ENCODE peak calls at places on chromosomes 6 and 20, in five cellular contexts. C is HepG2, W is breast epithelium, V is RWPE2, G is neural progenitor cell. I is an unnamed sample. For H3K9me3, the result is how much of the 10 kb centered on the place peaks cover.

GRCh38 chr20:50815162-50815989 is 20.5 kb downstream of the BCAS4 start:
- DNase-seq in C (no peak), W (peak), V (no peak), G (no peak), I (no peak)

GRCh38 chr6:20718705-20719653 is 184.7 kb downstream of the CDKAL1 start:
- DNase-seq in C (no peak), W (no peak), V (no peak), G (no peak), I (no peak)

GRCh38 chr6:135905604-135906300 is 54.3 kb downstream of the PDE7B start:
- DNase-seq in C (no peak), W (no peak), V (no peak), G (peak), I (no peak)

GRCh38 chr6:110053395-110054240 is 75.5 kb downstream of the GPR6 start:
- DNase-seq in C (peak), W (no peak), V (no peak), G (peak), I (no peak)

GRCh38 chr6:6915813-6916547 is 191.8 kb upstream of the RREB1 start:
- DNase-seq in C (no peak), W (no peak), V (no peak), G (no peak), I (no peak)

GRCh38 chr6:125066964-125067363 is 86.6 kb upstream of the TPD52L1 start:
- DNase-seq in C (no peak), W (no peak), V (no peak), G (no peak), I (no peak)

GRCh38 chr20:41072099-41072798 is 43.6 kb downstream of the TOP1 start:
- DNase-seq in C (no peak), W (no peak), V (peak), G (no peak), I (no peak)

GRCh38 chr20:11260611-11261010 is 586.8 kb upstream of the JAG1 start:
- DNase-seq in C (no peak), W (no peak), V (no peak), G (no peak), I (no peak)

GRCh38 chr6:116447496-116448011 is 13.6 kb upstream of the CALHM6 start:
- DNase-seq in C (no peak), W (no peak), V (no peak), G (no peak), I (no peak)

GRCh38 chr6:9697263-9697931 is 717.5 kb downstream of the TFAP2A start:
- DNase-seq in C (no peak), W (no peak), V (no peak), G (no peak), I (no peak)
- H3K4me3 ChIP-seq in C (no peak), W (no peak), V (no peak), G (no peak), I (no peak)

DNA sequence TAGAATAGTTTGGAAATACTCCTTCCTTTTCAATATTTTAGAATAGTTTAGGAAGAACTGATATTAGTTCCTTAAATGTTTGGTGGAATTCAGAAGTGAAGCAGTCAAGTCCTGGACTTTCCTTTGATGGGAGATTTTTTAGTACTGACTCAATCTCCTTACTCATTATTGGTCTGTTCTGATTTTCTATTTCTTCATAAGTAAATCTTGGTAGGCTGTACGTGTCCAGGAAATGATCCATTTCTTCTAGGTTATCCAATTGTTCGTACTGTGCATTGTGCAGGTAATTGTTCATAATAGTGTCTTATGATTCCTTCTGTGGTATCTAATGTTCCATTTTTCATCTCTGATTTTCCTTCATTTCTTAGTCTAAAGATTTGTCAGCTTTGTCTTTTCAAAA is 138.9 kb downstream of the SYCP2 start:
- DNase-seq in C (no peak), W (no peak), V (no peak), G (no peak), I (no peak)
- H3K9me3 ChIP-seq in C (under half), W (under half), V (under half), G (under half), I (under half)

DNA sequence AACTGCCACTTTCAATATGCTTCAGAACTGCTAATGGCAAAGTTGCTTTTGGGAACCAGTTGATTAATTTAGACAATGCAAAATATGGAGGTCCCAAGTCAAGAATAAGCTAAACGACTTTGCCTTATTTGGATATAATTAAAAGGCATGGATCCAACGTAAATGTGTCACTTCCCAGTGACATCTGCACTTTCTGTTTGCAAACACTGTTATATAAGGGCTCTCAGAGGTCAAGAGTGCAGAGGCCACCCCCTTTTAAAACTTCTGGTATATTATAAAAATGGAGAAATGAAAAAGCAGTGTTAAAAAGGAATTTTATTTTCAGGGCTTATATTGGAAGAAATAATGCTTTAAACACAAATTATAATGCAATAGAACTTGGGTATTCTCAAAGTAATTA is 239.1 kb upstream of the FLRT3 start:
- DNase-seq in C (no peak), W (no peak), V (no peak), G (no peak), I (no peak)
- H3K4me3 ChIP-seq in C (no peak), W (no peak), V (no peak), G (no peak), I (no peak)

GRCh38 chr20:24862606-24863005 is 86.5 kb upstream of the CST7 start:
- DNase-seq in C (no peak), W (no peak), V (no peak), G (no peak), I (no peak)

GRCh38 chr20:24866742-24867141 is 82.3 kb upstream of the CST7 start:
- DNase-seq in C (no peak), W (no peak), V (no peak), G (no peak), I (no peak)

GRCh38 chr20:24862186-24862585 is 86.9 kb upstream of the CST7 start:
- DNase-seq in C (no peak), W (no peak), V (no peak), G (no peak), I (no peak)

GRCh38 chr20:24866008-24866407 is 83.1 kb upstream of the CST7 start:
- DNase-seq in C (no peak), W (no peak), V (no peak), G (no peak), I (no peak)

DNA sequence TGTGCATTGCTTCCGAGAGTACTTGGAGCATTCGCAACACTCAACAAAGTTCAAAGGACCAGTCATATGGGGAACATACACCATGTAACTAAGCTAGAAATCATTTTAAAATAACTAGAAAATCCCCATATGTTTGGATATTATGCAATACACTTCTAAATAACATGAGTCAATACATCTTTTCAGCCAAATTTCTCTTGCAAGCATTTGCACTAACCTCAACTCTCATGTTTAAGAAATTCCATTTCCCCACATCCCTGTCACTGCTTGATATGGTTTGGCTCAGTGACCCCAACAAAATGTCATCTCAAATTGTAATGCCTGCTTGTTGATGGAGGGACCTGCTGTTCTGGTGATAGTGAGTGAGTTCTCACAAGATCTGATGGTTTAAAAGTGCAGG is 85.7 kb upstream of the CST7 start:
- DNase-seq in C (no peak), W (no peak), V (no peak), G (no peak), I (no peak)
- H3K9me3 ChIP-seq in C (under half), W (under half), V (under half), G (under half), I (under half)

DNA sequence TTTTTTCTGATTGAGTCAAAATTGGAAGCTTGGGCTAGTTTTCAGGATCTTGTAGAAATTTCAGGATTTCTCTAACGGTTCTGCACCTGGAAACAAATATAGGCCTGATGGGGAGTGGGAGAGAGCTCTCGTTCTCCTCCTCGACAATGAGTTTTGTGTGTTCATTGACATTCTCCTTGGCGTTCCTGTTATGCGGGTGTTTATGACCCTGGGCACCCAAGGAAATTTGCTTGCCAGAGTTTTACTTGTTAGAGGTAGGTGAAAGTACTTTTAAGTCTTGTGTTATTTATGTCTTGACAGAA is 2.2 kb downstream of the ASXL1 start:
- DNase-seq in C (no peak), W (no peak), V (peak), G (no peak), I (no peak)
- H3K4me3 ChIP-seq in C (peak), W (peak), V (peak), G (peak), I (peak)

GRCh38 chr6:159601211-159601610 is 91.8 kb downstream of the SOD2 start:
- DNase-seq in C (no peak), W (no peak), V (no peak), G (no peak), I (no peak)
- H3K9me3 ChIP-seq in C (under half), W (under half), V (under half), G (under half), I (under half)

DNA sequence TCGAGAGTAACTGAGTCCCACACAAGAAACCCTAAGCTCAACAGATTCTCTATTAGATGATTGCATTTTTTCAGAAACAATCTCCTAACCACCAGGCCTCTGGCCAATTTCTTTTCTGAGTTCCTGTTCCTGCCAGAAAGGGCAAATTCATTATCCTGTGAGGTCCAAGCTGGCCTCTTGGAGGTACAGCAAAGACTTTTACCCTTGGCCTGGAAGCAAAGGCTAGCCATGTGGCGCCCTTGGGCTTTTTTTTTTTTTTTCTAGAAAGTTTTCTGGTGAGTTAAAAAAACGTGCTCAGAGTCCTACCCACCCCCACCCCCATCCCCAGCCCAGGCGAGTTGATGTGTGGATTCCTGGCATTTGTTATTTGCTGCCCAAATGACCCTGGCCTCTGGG is 59.0 kb upstream of the EEF1A1 start:
- DNase-seq in C (peak), W (no peak), V (no peak), G (no peak), I (no peak)
- H3K4me3 ChIP-seq in C (peak), W (peak), V (no peak), G (peak), I (peak)

GRCh38 chr20:56017560-56017959 is 12.2 kb upstream of the CBLN4 start:
- DNase-seq in C (no peak), W (no peak), V (no peak), G (no peak), I (no peak)
- H3K9me3 ChIP-seq in C (half or more), W (under half), V (under half), G (under half), I (under half)

GRCh38 chr6:145468534-145468933 is 266.8 kb downstream of the EPM2A start:
- DNase-seq in C (no peak), W (no peak), V (no peak), G (no peak), I (no peak)
- H3K4me3 ChIP-seq in C (no peak), W (no peak), V (no peak), G (no peak), I (no peak)

GRCh38 chr6:39999006-39999867 is 65.0 kb upstream of the MOCS1 start:
- DNase-seq in C (no peak), W (no peak), V (no peak), G (no peak), I (no peak)

GRCh38 chr6:39997101-39997635 is 62.9 kb upstream of the MOCS1 start:
- DNase-seq in C (no peak), W (no peak), V (no peak), G (no peak), I (no peak)

GRCh38 chr6:39992861-39993622 is 58.8 kb upstream of the MOCS1 start:
- DNase-seq in C (no peak), W (no peak), V (no peak), G (no peak), I (no peak)

GRCh38 chr6:39998126-39998525 is 63.9 kb upstream of the MOCS1 start:
- DNase-seq in C (no peak), W (no peak), V (no peak), G (no peak), I (no peak)

DNA sequence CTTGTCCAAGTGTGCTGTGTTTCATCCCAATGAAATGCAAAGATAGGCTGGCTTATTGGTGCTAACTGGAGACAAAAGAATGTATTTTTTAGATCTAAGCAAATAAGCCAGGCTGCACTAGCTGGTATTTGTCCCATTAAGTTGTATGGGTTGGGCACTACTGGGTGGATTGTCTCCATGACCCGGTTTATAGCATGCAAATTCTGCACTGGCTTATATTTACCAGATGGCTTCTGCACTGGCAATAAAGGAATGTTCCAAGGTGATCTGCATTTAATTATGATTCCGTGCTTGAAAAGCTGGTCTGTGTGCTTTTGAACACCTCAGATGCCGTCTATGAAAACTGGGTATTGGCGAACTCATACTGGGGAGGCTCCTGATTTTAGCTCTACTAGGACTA is 61.4 kb upstream of the MOCS1 start:
- DNase-seq in C (no peak), W (no peak), V (no peak), G (no peak), I (no peak)
- H3K9me3 ChIP-seq in C (half or more), W (under half), V (under half), G (under half), I (under half)

I was measured in esophagus squamous epithelium.